ENCODE peak calls at places on chromosomes 12 and 14, in four cellular contexts. I is activated T-helper 9 cell treated with anti-CD3 and anti-CD28 coated beads, Interleukin-2, amount 50 U/mL, for 16 hours; L is stimulated activated naive CD8-positive, alpha-beta T cell treated with anti-CD3 and anti-CD28 coated beads, Interleukin-15, Interleukin-2, amounts not matched to agents 100 U/mL and 50 U/mL, for 24 hours; Z is HT1080. N is an unnamed sample.

GRCh38 chr14:71665157-71665556 is 267.1 kb upstream of the RGS6 start:
- DNase-seq in I (no peak), L (no peak), Z (peak; percentile 72), N (no peak)

GRCh38 chr12:5395443-5396401 is 36.2 kb upstream of the NTF3 start:
- DNase-seq in I (no peak), L (no peak), Z (no peak), N (no peak)

GRCh38 chr12:42605685-42606084 is 16.1 kb upstream of the PRICKLE1 start:
- DNase-seq in I (no peak), L (no peak), Z (no peak), N (no peak)

GRCh38 chr14:24132061-24132685 is 1.7 kb downstream of the FITM1 start:
- DNase-seq in I (no peak), L (peak; percentile 32), Z (no peak), N (no peak)

GRCh38 chr14:31700282-31701074 is 139.3 kb downstream of the NUBPL start:
- DNase-seq in I (no peak), L (no peak), Z (no peak), N (no peak)

GRCh38 chr14:74083161-74083560 is 1.1 kb downstream of the ALDH6A1 start:
- DNase-seq in I (no peak), L (no peak), Z (no peak), N (no peak)

GRCh38 chr14:103518416-103519042 is 4.1 kb downstream of the CKB start:
- DNase-seq in I (peak; percentile 38), L (peak; percentile 79), Z (peak; percentile 72), N (no peak)

GRCh38 chr12:57983150-57983857 is 41.9 kb downstream of the ATP23 start:
- DNase-seq in I (no peak), L (peak; percentile 17), Z (peak; percentile 42), N (peak; percentile 65)

GRCh38 chr14:65403231-65403630 is 9.3 kb upstream of the FUT8 start:
- DNase-seq in I (no peak), L (no peak), Z (no peak), N (no peak)

GRCh38 chr14:54515670-54516069 is 6.0 kb downstream of the CGRRF1 start:
- DNase-seq in I (no peak), L (no peak), Z (no peak), N (no peak)

GRCh38 chr12:6056406-6057211 is 67.9 kb downstream of the VWF start:
- DNase-seq in I (no peak), L (peak; percentile 43), Z (no peak), N (peak; percentile 28)

GRCh38 chr12:85740190-85740589 is 96.0 kb downstream of the RASSF9 start:
- DNase-seq in I (no peak), L (no peak), Z (no peak), N (no peak)

GRCh38 chr12:131766382-131767107 is 55.7 kb downstream of the SFSWAP start:
- DNase-seq in I (no peak), L (no peak), Z (no peak), N (no peak)